ENCODE peak calls at places on chromosomes 5 and 9, in five cellular contexts. H is PC-3, E is HCT116, I is neural progenitor cell, B is astrocyte. R is an unnamed sample. For H3K4me1 and H3K27me3, the result is how much of the 10 kb centered on the place peaks cover.

GRCh38 chr5:1983919-1984695 is 101.4 kb upstream of the IRX4 start:
- DNase-seq in H (no peak), E (no peak), I (no peak), B (no peak), R (no peak)

GRCh38 chr9:78035369-78035993 is 3.9 kb upstream of the GNAQ start:
- DNase-seq in H (peak), E (peak), I (peak), B (peak), R (peak)

GRCh38 chr5:76546497-76547102 is 76.6 kb downstream of the F2RL2 start:
- DNase-seq in H (no peak), E (no peak), I (no peak), B (no peak), R (no peak)

GRCh38 chr5:159668556-159668955 is 247.7 kb upstream of the ADRA1B start:
- DNase-seq in H (no peak), E (no peak), I (no peak), B (no peak), R (no peak)

GRCh38 chr9:127180457-127181314 is 58.3 kb upstream of the ANGPTL2 start:
- DNase-seq in H (no peak), E (no peak), I (no peak), B (no peak), R (no peak)

GRCh38 chr5:119315516-119315949 is 40.3 kb upstream of the TNFAIP8 start:
- DNase-seq in H (peak), E (no peak), I (no peak), B (no peak), R (no peak)

GRCh38 chr9:880725-881124 is 39.2 kb downstream of the DMRT1 start:
- DNase-seq in H (no peak), E (no peak), I (no peak), B (no peak), R (no peak)

GRCh38 chr9:98142182-98142924 is 23.3 kb upstream of the TRIM14 start:
- DNase-seq in H (peak), E (no peak), I (no peak), B (no peak), R (peak)

GRCh38 chr5:112686675-112687074 is 51.0 kb upstream of the APC start:
- DNase-seq in H (no peak), E (no peak), I (no peak), B (no peak), R (no peak)

DNA sequence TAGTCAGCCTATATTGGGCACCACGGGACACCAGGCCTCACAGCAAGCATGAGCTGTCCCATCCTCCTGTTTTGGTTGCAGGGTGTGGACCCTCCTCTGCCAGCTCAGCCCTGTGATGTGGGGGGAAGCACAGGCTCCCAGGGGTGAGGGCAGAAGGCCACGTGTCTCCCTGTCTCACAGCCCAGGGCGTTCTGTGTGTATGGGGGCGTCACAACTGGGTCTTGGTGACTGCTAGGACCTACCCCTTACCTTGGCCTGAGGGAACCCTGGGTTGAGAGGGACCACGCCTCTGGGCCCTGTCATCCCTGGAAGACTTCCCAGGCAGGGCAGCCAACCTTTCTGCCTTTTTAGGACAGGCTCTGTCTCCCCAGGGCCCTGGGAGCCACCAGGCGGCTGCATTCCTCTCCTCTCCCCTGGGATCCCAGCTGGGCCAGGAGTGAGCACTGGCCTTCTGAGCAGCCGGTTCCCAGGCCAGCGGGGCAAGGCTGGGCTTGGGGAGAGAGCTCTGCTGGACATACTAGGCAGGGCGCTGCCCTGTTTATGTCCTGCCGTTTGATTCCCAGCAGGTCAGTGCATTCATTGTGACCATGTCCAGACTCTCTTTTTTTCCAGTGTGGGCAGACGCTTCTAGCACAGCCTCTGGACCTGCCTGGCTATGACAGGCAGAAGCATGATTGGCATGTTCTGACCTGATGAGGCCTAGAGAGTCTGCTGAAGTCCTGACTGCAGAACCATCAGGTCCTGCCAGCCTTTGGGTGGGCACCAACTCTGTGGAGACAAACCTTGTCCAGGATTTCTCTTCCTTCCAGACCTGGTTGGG is 97.5 kb downstream of the DAB2IP start:
- DNase-seq in H (no peak), E (no peak), I (no peak), B (no peak), R (no peak)
- TF ChIP-seq CTCF in H (no peak), E (no peak), I (no peak), B (no peak), R (no peak)

DNA sequence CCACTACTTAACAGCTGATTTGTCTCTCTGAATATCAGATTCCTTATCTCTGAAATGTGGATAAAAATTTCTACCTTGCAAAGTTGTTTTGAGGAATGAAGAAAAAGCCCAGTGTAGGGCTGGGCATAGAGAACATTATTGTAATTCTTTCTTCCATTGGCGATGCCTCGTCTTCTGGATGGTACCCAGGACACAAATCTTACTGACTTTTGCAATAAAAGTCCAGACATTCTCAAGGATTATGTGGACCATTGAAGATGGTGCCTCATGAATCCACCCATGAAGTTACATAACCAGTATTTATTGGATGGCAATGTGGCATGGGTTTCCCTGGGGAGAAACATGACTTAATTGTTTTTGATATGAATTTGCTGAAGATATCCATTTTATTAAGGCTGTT is 33.1 kb downstream of the NNT start:
- DNase-seq in H (no peak), E (no peak), I (no peak), B (no peak), R (no peak)
- H3K4me1 ChIP-seq in H (under half), E (under half), I (under half), B (under half), R (under half)

DNA sequence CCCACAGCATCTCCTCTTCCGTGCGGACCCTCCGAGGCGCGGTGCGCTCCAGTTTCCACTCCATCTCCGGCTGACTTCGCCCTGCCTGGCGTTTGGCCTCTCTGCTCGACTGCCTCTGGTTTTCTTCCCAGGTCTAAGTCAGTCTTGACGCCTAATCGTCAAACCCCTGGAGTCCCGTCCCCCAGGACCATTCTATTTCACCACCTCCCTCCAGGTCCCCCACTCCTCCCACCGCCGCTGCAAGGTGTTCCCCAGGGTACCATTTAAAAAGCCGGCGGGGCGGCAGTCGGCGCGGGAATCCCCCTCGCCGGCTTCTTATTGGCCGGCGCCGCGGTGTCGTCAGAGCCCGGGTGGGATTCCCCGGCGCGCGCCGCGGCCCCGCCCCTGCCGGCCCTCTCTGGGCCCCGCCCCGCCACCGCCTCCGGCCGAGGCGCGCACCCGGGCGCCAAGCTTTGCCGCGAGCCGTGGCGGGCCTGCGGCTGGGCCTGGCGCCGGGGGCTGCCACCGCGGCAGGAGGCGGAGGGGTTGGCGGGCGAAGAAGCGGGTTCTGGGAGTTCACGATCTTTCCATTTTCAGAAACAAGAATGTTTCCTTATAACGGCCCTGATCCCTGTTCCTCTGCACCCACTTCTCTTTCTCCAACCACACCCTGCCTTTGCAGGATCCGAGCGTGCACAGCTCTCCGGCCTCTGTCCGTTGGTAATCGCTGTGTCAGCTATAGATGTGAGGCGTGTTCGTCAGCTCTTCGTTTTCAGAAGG is at the start of gene CDC20B:
- DNase-seq in H (peak), E (no peak), I (peak), B (peak), R (no peak)
- H3K27me3 ChIP-seq in H (under half), E (under half), I (half or more), B (under half), R (under half)

GRCh38 chr5:96343094-96343493 is 90.0 kb downstream of the PCSK1 start:
- DNase-seq in H (no peak), E (no peak), I (no peak), B (no peak), R (no peak)

GRCh38 chr5:96342581-96342980 is 90.5 kb downstream of the PCSK1 start:
- DNase-seq in H (no peak), E (no peak), I (no peak), B (no peak), R (no peak)

GRCh38 chr5:96347502-96348292 is 85.4 kb downstream of the PCSK1 start:
- DNase-seq in H (no peak), E (no peak), I (no peak), B (peak), R (no peak)

GRCh38 chr5:96348536-96348935 is 84.5 kb downstream of the PCSK1 start:
- DNase-seq in H (no peak), E (no peak), I (no peak), B (no peak), R (no peak)

DNA sequence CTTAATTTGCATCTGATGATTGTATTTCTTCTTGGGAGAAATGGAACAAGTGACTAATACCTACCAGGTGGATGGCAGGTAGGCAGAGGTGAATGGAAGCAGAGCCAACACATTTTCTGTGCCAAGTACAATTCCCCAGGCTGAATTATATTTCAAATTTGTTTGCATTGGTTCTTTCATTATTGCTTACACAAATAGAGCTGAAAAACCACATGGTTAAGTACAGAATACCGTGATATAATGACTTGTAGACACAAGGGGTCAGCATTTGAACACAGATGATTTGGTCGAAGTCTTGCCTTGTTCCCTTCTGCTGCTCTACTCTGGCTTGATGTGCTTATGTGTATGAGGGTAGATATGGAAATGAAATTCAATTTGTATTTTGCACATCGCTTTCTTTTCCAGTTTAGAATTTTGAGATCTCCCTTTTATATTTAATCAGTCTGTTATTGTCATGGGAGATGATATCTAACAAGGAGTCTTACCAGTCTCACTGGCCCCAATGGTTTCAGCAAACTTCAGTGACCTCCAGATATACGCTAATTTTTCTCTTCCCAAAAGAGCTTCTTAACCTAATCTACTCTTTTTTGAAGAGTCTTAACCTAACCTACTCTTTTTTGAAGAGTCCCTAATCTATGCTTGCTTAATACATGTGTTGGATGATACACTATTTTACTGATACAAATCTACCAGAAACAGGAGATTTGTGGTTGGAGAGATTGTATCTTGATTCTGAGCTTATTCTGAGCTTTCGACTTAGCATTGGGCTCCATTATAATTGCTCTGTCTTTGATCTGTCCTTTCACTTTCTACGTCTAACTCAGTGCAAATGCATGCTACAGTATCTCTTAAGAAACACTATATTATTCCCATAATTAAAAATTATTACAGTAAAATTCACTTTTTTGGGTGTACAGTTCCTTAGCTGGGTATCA is 88.1 kb downstream of the PCSK1 start:
- DNase-seq in H (peak), E (peak), I (peak), B (peak), R (peak)
- TF ChIP-seq CTCF in H (peak), E (peak), I (peak), B (peak), R (peak)

DNA sequence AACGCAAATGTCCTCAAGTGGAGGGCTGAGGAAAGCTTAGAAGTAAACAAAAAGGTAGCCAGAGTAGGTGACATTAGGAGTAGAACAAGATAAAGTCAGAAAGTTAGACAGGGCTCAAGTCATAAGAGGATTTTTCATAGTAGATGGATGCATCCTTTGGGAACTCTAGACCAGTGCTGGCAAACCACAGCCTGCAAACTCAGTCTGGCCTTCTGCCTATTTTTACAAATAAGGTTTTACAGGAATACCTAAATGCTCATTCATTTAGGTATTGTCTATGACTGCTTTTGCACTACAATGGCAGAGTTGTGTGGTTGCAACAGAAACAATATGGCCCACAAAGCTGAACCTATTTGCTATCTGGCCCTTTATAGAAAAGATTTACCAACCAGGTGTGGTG is 116.0 kb upstream of the HMHB1 start:
- DNase-seq in H (no peak), E (no peak), I (no peak), B (no peak), R (no peak)
- H3K4me1 ChIP-seq in H (under half), E (under half), I (under half), B (under half), R (under half)

DNA sequence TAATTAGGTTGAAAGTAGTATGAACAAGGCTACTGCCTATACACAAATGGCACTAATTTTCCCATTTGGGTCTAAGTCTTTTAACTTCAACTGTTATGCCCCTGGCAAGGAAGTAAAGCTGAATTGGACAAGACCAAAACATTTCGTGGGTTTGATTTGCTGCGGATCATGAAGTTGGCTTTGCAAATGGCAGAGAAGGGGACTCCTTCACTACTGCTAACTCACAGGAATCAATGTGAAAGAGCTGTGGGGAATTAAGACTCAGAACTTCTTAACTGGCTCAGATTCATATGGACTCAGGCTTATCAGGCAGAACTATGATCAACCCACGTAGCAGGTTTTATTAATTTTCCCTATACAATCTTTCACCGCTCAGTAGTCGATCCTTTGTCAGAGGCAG is 73.8 kb upstream of the IFNE start:
- DNase-seq in H (no peak), E (no peak), I (no peak), B (peak), R (no peak)
- H3K27me3 ChIP-seq in H (under half), E (under half), I (under half), B (under half), R (under half)

GRCh38 chr5:16750445-16750844 is 133.6 kb upstream of the RETREG1 start:
- DNase-seq in H (no peak), E (no peak), I (no peak), B (no peak), R (no peak)
- TF ChIP-seq CTCF in H (no peak), E (no peak), I (no peak), B (no peak), R (no peak)

GRCh38 chr9:131707677-131708612 is 31.9 kb downstream of the RAPGEF1 start:
- DNase-seq in H (peak), E (no peak), I (no peak), B (peak), R (peak)

GRCh38 chr9:131707050-131707449 is 32.8 kb downstream of the RAPGEF1 start:
- DNase-seq in H (no peak), E (no peak), I (no peak), B (no peak), R (no peak)

GRCh38 chr9:131708613-131709002 is 31.3 kb downstream of the RAPGEF1 start:
- DNase-seq in H (no peak), E (no peak), I (no peak), B (no peak), R (no peak)

GRCh38 chr9:131704988-131705387 is 34.9 kb downstream of the RAPGEF1 start:
- DNase-seq in H (no peak), E (no peak), I (no peak), B (no peak), R (no peak)

DNA sequence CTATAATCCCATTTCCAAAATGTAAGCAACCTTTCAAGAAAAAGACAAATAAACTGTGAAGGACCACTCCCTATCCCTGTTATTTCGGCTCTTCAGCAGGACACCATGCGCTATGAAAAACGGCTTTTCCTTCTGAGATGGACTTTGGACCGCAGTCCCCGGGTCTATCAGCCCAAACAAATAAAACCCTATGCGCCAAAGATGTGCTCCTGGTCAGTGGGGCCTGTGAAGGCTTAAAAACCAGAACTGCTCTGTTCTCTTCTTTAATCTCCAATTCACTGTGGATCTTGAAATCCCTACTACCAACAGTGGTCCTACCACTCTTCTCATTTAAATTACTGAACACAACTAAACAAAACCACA is 33.3 kb downstream of the RAPGEF1 start:
- DNase-seq in H (no peak), E (no peak), I (no peak), B (no peak), R (no peak)
- H3K4me1 ChIP-seq in H (under half), E (half or more), I (under half), B (under half), R (half or more)

DNA sequence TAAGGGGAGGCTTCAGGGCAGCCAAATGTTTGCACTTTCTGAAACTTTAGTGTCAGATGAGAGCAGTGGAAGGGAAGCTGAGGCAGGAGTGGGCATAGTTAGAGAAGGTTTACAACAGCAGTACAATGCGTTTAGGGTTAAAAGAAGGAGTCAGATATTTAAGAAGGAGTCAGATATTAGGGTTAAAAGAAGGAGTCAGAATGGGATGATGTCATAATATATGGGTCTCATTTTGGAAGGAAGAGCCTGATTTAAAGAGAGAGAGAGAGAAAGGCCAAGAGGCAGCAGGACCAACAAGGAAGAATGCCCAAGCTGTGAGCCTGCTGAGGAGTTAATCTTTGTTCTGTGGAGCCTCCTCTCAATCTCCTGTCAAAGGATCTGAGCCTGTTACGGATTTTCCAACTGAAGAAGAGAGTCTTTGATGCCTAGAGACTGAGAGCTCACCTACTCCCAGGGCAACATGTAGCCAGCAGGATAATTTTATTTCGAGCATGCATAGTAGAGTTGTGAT is 9.5 kb downstream of the ISL1 start:
- DNase-seq in H (no peak), E (no peak), I (peak), B (no peak), R (no peak)
- H3K27me3 ChIP-seq in H (under half), E (under half), I (half or more), B (half or more), R (under half)

R was measured in foreskin keratinocyte.